ENCODE peak calls at places on chromosome 19, in ten cellular contexts. N, L, H, J, Q, A, K, P, S and F are unnamed samples.
A peak's percentile ranks its signal among the peaks of the same experiment; 100 is the strongest.

GRCh38 chr19:3504723-3505122 is 1.4 kb upstream of the FZR1 start:
- DNase-seq in N (no peak), L (no peak), H (peak; percentile 39), J (no peak), Q (no peak), A (no peak), K (peak; percentile 22), P (no peak), S (no peak), F (no peak)

GRCh38 chr19:58330458-58330857 is 3.7 kb downstream of the ZSCAN22 start:
- DNase-seq in N (peak; percentile 59), L (no peak), H (peak; percentile 68), J (no peak), Q (no peak), A (peak; percentile 70), K (peak; percentile 78), P (no peak), S (peak; percentile 83), F (peak; percentile 71)

GRCh38 chr19:8512115-8512967 is 1.6 kb downstream of the ZNF414 start:
- DNase-seq in N (no peak), L (no peak), H (peak; percentile 24), J (no peak), Q (no peak), A (peak; percentile 23), K (peak; percentile 24), P (no peak), S (no peak), F (peak; percentile 28)

GRCh38 chr19:33390120-33390907 is 16.8 kb downstream of the CEBPG start:
- DNase-seq in N (peak; percentile 40), L (peak; percentile 56), H (peak; percentile 71), J (peak; percentile 82), Q (peak; percentile 69), A (peak; percentile 84), K (peak; percentile 68), P (no peak), S (peak; percentile 57), F (no peak)

GRCh38 chr19:50658438-50659317 is 9.4 kb downstream of the C19orf81 start:
- DNase-seq in N (peak; percentile 49), L (no peak), H (peak; percentile 91), J (peak; percentile 83), Q (peak; percentile 51), A (peak; percentile 82), K (peak; percentile 84), P (peak; percentile 83), S (peak; percentile 8), F (peak; percentile 24)

GRCh38 chr19:35716985-35717664 is 678 bp upstream of the KMT2B start:
- DNase-seq in N (peak; percentile 81), L (peak; percentile 44), H (peak; percentile 84), J (peak; percentile 98), Q (peak; percentile 96), A (peak; percentile 84), K (peak; percentile 96), P (peak; percentile 95), S (peak; percentile 94), F (peak; percentile 97)

GRCh38 chr19:18646535-18647370 is 9.9 kb downstream of the KLHL26 start:
- DNase-seq in N (no peak), L (no peak), H (no peak), J (no peak), Q (no peak), A (no peak), K (no peak), P (no peak), S (no peak), F (no peak)

GRCh38 chr19:10168386-10168948 is 26.3 kb downstream of the DNMT1 start:
- DNase-seq in N (no peak), L (no peak), H (no peak), J (no peak), Q (no peak), A (no peak), K (no peak), P (no peak), S (no peak), F (no peak)

GRCh38 chr19:39811064-39811463 is 22.9 kb downstream of the DYRK1B start:
- DNase-seq in N (no peak), L (no peak), H (no peak), J (no peak), Q (no peak), A (no peak), K (no peak), P (no peak), S (no peak), F (no peak)

GRCh38 chr19:29667941-29668340 is 2.7 kb downstream of the PLEKHF1 start:
- DNase-seq in N (no peak), L (no peak), H (no peak), J (peak; percentile 62), Q (no peak), A (no peak), K (no peak), P (no peak), S (no peak), F (no peak)

GRCh38 chr19:29415507-29415906 is 110.3 kb upstream of the VSTM2B start:
- DNase-seq in N (no peak), L (no peak), H (no peak), J (peak; percentile 7), Q (no peak), A (no peak), K (no peak), P (no peak), S (no peak), F (no peak)

GRCh38 chr19:12938536-12939291 is at the start of gene CALR:
- DNase-seq in N (peak; percentile 44), L (no peak), H (peak; percentile 45), J (no peak), Q (no peak), A (peak; percentile 33), K (peak; percentile 42), P (peak; percentile 53), S (peak; percentile 43), F (peak; percentile 39)

GRCh38 chr19:33311326-33311682 is 9.0 kb upstream of the CEBPA start:
- DNase-seq in N (no peak), L (no peak), H (no peak), J (no peak), Q (no peak), A (no peak), K (no peak), P (no peak), S (no peak), F (no peak)

GRCh38 chr19:30519607-30520205 is 147.5 kb downstream of the ZNF536 start:
- DNase-seq in N (no peak), L (no peak), H (no peak), J (no peak), Q (no peak), A (no peak), K (no peak), P (no peak), S (no peak), F (no peak)

GRCh38 chr19:55640043-55640576 is 692 bp upstream of the ZNF580 start:
- DNase-seq in N (peak; percentile 68), L (no peak), H (peak; percentile 79), J (peak; percentile 81), Q (peak; percentile 65), A (peak; percentile 77), K (peak; percentile 78), P (peak; percentile 81), S (peak; percentile 75), F (peak; percentile 83)
- TF ChIP-seq CTCF in N (peak; percentile 46), L (peak; percentile 47), H (peak; percentile 49), J (peak; percentile 26), Q (peak; percentile 50), A (peak; percentile 25), K (peak; percentile 37), P (peak; percentile 44), S (peak; percentile 40), F (peak; percentile 61)

GRCh38 chr19:461664-462551 is 1.1 kb upstream of the SHC2 start:
- DNase-seq in N (no peak), L (no peak), H (no peak), J (no peak), Q (peak; percentile 33), A (no peak), K (no peak), P (peak; percentile 71), S (no peak), F (no peak)
- H3K4me3 ChIP-seq in N (no peak overlapping the region), L (no peak overlapping the region), H (peak overlapping the region; percentile 58), J (peak overlapping the region; percentile 26), Q (peak overlapping the region; percentile 76), A (no peak overlapping the region), K (no peak overlapping the region), P (no peak overlapping the region), S (no peak overlapping the region), F (no peak overlapping the region)

DNA sequence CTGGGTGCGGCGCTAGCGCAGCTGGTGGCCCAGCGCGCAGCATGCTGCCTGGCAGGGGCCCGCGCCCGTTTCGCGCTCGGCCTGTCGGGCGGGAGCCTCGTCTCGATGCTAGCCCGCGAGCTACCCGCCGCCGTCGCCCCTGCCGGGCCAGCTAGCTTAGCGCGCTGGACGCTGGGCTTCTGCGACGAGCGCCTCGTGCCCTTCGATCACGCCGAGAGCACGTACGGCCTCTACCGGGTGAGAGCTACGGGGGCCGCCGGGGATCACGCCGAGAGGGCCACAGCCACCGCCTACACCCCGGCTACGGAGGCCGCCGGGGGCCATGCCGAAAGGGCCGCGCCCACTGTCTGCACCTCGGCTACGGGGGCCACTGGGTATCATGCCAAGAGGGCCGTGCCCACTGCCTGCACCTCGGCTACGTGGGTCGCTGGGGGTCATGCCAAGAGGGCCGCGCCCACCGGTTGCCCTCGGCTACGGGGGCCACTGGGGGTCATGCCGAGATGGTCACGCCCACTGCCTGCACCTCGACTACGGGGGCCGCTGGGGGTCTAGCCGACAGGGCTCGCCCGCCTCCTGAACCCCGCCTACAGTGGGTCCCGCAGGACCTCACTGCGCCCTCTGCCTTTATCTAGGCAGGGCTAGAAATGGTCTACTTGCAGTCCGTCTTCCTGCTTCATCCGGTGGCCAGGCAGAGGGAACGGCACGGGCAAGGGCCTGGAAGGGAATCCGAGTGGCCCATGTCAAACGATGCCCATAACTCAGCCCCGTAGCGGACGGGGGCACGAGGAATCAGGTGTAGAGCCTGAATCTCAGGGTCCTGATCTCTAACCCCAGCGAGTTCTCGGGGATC is 500 bp downstream of the PGLS start:
- DNase-seq in N (peak; percentile 83), L (peak; percentile 24), H (peak; percentile 91), J (peak; percentile 94), Q (peak; percentile 89), A (peak; percentile 91), K (peak; percentile 84), P (peak; percentile 92), S (peak; percentile 91), F (peak; percentile 89)
- TF ChIP-seq CTCF in N (peak; percentile 39), L (peak; percentile 6), H (peak; percentile 18), J (no peak), Q (peak; percentile 44), A (no peak), K (peak; percentile 16), P (peak; percentile 26), S (peak; percentile 17), F (peak; percentile 33)

GRCh38 chr19:5434351-5434917 is 20.8 kb upstream of the ZNRF4 start:
- DNase-seq in N (no peak), L (no peak), H (peak; percentile 36), J (no peak), Q (no peak), A (no peak), K (no peak), P (no peak), S (no peak), F (no peak)
- H3K4me3 ChIP-seq in N (no peak overlapping the region), L (no peak overlapping the region), H (no peak overlapping the region), J (no peak overlapping the region), Q (no peak overlapping the region), A (no peak overlapping the region), K (no peak overlapping the region), P (no peak overlapping the region), S (no peak overlapping the region), F (no peak overlapping the region)

DNA sequence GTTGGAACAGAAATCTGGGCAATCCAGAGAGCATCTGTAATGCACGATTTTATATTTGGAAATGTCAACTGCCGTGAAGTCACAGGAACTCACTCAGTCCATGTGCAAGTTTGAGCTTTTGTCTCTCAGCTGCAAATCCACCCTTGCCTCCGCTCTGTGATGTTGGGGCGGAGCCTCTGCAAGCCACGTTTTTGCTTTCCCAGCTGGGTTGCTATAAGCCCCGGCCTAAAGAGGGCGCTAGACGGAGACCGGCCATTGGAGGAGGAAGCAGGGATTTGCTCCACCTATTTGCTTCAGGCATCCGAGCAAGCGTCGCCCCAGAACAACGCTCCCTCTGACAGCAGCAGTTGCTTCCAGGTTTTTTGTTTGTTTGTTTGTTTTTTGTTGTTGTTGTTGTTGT is 56.2 kb downstream of the TRPM4 start:
- DNase-seq in N (no peak), L (no peak), H (no peak), J (no peak), Q (no peak), A (no peak), K (no peak), P (no peak), S (no peak), F (no peak)
- TF ChIP-seq CTCF in N (no peak), L (no peak), H (no peak), J (no peak), Q (no peak), A (peak; percentile 22), K (peak; percentile 5), P (no peak), S (no peak), F (peak; percentile 30)